ENCODE peak calls at places on chromosomes 4 and X, in five cellular contexts. One of them, this sample, is unnamed. For H3K36me3, the result is how much of the 10 kb centered on the place peaks cover.

GRCh38 chr4:2082627-2083026 is 23.5 kb downstream of the NAT8L start:
- DNase-seq in IMR-90: no peak
- DNase-seq in lower lobe of right lung: no peak
- DNase-seq in Karpas-422: no peak
- DNase-seq in mesenchymal stem cell: no peak
- DNase-seq in this sample: no peak

GRCh38 chr4:133154725-133155124 is 5.6 kb downstream of the PCDH10 start:
- DNase-seq in lower lobe of right lung: no peak
- DNase-seq in mesenchymal stem cell: peak
- DNase-seq in Karpas-422: peak
- DNase-seq in IMR-90: peak
- DNase-seq in this sample: peak

GRCh38 chr4:145618912-145619638 is at the start of gene MMAA:
- DNase-seq in IMR-90: peak
- DNase-seq in lower lobe of right lung: peak
- DNase-seq in Karpas-422: peak
- DNase-seq in mesenchymal stem cell: peak
- DNase-seq in this sample: peak

GRCh38 chr4:165723051-165723805 is 149.8 kb upstream of the TLL1 start:
- DNase-seq in IMR-90: no peak
- DNase-seq in Karpas-422: no peak
- DNase-seq in mesenchymal stem cell: no peak
- DNase-seq in lower lobe of right lung: no peak
- DNase-seq in this sample: no peak

GRCh38 chr4:125704726-125705125 is 390.0 kb downstream of the FAT4 start:
- DNase-seq in Karpas-422: no peak
- DNase-seq in lower lobe of right lung: no peak
- DNase-seq in mesenchymal stem cell: no peak
- DNase-seq in IMR-90: peak
- DNase-seq in this sample: peak

GRCh38 chr4:86595426-86595805 is 1.3 kb downstream of the PTPN13 start:
- DNase-seq in lower lobe of right lung: no peak
- DNase-seq in IMR-90: peak
- DNase-seq in mesenchymal stem cell: peak
- DNase-seq in Karpas-422: no peak
- DNase-seq in this sample: peak

GRCh38 chrX:37871626-37872302 is 24.4 kb upstream of the DYNLT3 start:
- DNase-seq in Karpas-422: no peak
- DNase-seq in IMR-90: peak
- DNase-seq in mesenchymal stem cell: peak
- DNase-seq in lower lobe of right lung: no peak
- DNase-seq in this sample: peak

GRCh38 chrX:21940356-21940829 is at the start of gene SMS:
- DNase-seq in Karpas-422: peak
- DNase-seq in IMR-90: peak
- DNase-seq in lower lobe of right lung: peak
- DNase-seq in mesenchymal stem cell: peak
- DNase-seq in this sample: peak

GRCh38 chr4:42654606-42655005 is 2.3 kb downstream of the ATP8A1 start:
- DNase-seq in lower lobe of right lung: no peak
- DNase-seq in mesenchymal stem cell: peak
- DNase-seq in IMR-90: peak
- DNase-seq in Karpas-422: no peak
- DNase-seq in this sample: no peak

GRCh38 chrX:13396887-13397286 is 77.0 kb upstream of the ATXN3L start:
- DNase-seq in Karpas-422: no peak
- DNase-seq in mesenchymal stem cell: peak
- DNase-seq in lower lobe of right lung: no peak
- DNase-seq in IMR-90: peak
- DNase-seq in this sample: no peak

GRCh38 chr4:156085073-156085472 is 131.4 kb upstream of the CTSO start:
- DNase-seq in IMR-90: no peak
- DNase-seq in Karpas-422: peak
- DNase-seq in lower lobe of right lung: no peak
- DNase-seq in mesenchymal stem cell: no peak
- DNase-seq in this sample: no peak

GRCh38 chr4:165684177-165684870 is 188.7 kb upstream of the TLL1 start:
- DNase-seq in IMR-90: no peak
- DNase-seq in Karpas-422: no peak
- DNase-seq in lower lobe of right lung: no peak
- DNase-seq in mesenchymal stem cell: no peak
- DNase-seq in this sample: no peak

GRCh38 chr4:10157478-10158354 is 41.1 kb upstream of the WDR1 start:
- DNase-seq in mesenchymal stem cell: peak
- DNase-seq in lower lobe of right lung: peak
- DNase-seq in Karpas-422: peak
- DNase-seq in IMR-90: peak
- DNase-seq in this sample: peak

GRCh38 chr4:57426779-57427395 is 316.7 kb upstream of the IGFBP7 start:
- DNase-seq in mesenchymal stem cell: peak
- DNase-seq in lower lobe of right lung: peak
- DNase-seq in Karpas-422: peak
- DNase-seq in IMR-90: peak
- DNase-seq in this sample: peak

GRCh38 chrX:134761788-134762187 is 103.5 kb upstream of the PLAC1 start:
- DNase-seq in Karpas-422: peak
- DNase-seq in IMR-90: no peak
- DNase-seq in lower lobe of right lung: no peak
- DNase-seq in mesenchymal stem cell: no peak
- DNase-seq in this sample: peak

GRCh38 chrX:17380221-17380620 is 5.2 kb downstream of the NHS start:
- DNase-seq in mesenchymal stem cell: no peak
- DNase-seq in Karpas-422: no peak
- DNase-seq in IMR-90: no peak
- DNase-seq in lower lobe of right lung: no peak
- DNase-seq in this sample: no peak

GRCh38 chrX:53283099-53283498 is 1.7 kb upstream of the IQSEC2 start:
- DNase-seq in IMR-90: no peak
- DNase-seq in mesenchymal stem cell: no peak
- DNase-seq in lower lobe of right lung: no peak
- DNase-seq in Karpas-422: no peak
- DNase-seq in this sample: no peak

GRCh38 chr4:16196482-16197393 is 29.5 kb downstream of the TAPT1 start:
- DNase-seq in mesenchymal stem cell: peak
- DNase-seq in Karpas-422: peak
- DNase-seq in IMR-90: peak
- DNase-seq in lower lobe of right lung: no peak
- DNase-seq in this sample: peak

GRCh38 chr4:3307891-3308575 is 15.2 kb downstream of the RGS12 start:
- DNase-seq in Karpas-422: no peak
- DNase-seq in lower lobe of right lung: peak
- DNase-seq in IMR-90: no peak
- DNase-seq in mesenchymal stem cell: no peak
- DNase-seq in this sample: no peak

GRCh38 chr4:159256037-159256436 is 153.2 kb downstream of the RAPGEF2 start:
- DNase-seq in Karpas-422: no peak
- DNase-seq in IMR-90: no peak
- DNase-seq in lower lobe of right lung: no peak
- DNase-seq in mesenchymal stem cell: no peak
- DNase-seq in this sample: no peak

GRCh38 chr4:159250751-159251325 is 148.0 kb downstream of the RAPGEF2 start:
- DNase-seq in Karpas-422: no peak
- DNase-seq in mesenchymal stem cell: no peak
- DNase-seq in lower lobe of right lung: no peak
- DNase-seq in IMR-90: no peak
- DNase-seq in this sample: no peak

GRCh38 chr4:159248383-159249178 is 145.7 kb downstream of the RAPGEF2 start:
- DNase-seq in mesenchymal stem cell: peak
- DNase-seq in IMR-90: peak
- DNase-seq in lower lobe of right lung: no peak
- DNase-seq in Karpas-422: no peak
- DNase-seq in this sample: peak

DNA sequence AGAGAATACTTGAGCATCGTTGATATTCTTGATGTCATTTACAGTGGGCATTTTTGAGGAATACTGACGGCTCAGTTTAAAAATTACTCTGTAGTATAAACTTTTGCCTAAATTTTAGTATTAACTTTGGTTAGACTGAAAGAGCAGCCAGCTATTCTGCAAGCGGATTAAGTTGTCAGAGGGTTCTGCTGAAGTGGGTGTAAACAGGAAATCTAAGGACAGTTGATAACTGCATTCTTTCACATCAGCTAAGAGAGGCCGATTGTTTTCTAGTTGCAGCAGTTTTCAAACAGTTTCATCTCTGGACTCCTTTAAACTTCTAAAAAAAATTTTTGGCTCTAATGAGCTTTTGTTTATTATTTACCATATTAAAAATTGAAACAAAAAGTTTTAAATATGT is 149.6 kb downstream of the RAPGEF2 start:
- DNase-seq in IMR-90: no peak
- DNase-seq in lower lobe of right lung: no peak
- DNase-seq in mesenchymal stem cell: peak
- DNase-seq in Karpas-422: no peak
- DNase-seq in this sample: peak
- H3K27ac ChIP-seq in IMR-90: no peak
- H3K27ac ChIP-seq in lower lobe of right lung: no peak
- H3K27ac ChIP-seq in mesenchymal stem cell: no peak
- H3K27ac ChIP-seq in Karpas-422: no peak
- H3K27ac ChIP-seq in this sample: peak

DNA sequence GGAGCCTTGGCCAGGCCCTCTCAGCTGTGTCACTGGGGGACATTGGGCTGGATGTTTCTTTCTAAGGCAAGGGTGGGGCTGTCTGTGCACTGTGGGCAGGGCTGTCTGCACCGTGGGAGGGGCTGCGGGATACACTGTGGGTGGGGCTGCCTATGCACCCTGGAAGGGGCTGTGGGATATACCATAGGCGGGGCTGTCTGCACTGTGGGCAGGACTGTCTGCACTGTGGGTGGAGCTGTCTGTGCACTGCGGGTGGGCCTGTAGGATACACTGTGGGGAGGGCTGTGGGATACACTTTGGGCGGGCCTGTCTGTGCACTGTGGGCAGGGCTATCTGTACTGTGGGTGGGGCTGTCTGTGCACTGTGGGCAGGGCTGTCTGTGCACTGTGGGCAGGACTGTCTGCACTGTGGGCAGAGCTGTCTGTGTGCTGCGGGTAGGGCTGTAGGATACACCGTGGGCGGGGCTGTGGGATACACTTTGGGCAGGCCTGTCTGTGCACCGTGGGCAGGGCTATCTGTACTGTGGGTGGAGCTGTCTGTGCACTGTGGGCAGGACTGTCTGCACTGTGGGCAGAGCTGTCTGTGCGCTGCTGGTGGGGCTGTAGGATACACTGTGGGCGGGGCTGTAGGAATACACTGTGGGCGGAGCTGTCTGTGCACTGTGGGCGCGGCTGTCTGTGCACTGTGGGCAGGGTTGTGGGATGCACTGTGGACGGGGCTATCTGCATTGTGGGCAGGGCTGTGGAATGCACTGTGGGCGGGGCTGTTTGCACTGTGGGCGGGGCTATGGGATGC is 31.1 kb downstream of the ACOX3 start:
- DNase-seq in IMR-90: no peak
- DNase-seq in lower lobe of right lung: peak
- DNase-seq in Karpas-422: peak
- DNase-seq in mesenchymal stem cell: no peak
- DNase-seq in this sample: peak
- H3K36me3 ChIP-seq in IMR-90: under half
- H3K36me3 ChIP-seq in lower lobe of right lung: half or more
- H3K36me3 ChIP-seq in Karpas-422: under half
- H3K36me3 ChIP-seq in mesenchymal stem cell: half or more
- H3K36me3 ChIP-seq in this sample: under half

DNA sequence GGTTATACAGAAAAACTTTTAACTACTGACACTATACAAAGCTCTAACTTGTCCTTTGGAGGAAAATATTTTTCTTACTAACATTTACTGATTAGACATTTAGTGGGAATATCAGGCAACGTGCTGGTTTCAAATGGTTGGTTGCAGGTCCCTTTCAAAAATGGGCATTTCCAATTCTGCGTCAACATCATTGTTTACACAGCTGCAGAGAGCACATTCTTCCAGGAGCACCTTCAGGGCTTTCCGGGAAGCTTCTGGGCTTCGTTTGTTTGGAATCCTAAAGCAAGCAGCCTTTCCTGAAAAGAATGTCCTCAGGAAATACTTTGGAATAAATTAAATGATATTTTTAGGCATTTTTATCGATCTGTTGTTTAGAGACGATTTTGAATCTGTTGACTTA is 289.7 kb downstream of the TRIML1 start:
- DNase-seq in IMR-90: peak
- DNase-seq in mesenchymal stem cell: peak
- DNase-seq in Karpas-422: no peak
- DNase-seq in lower lobe of right lung: no peak
- DNase-seq in this sample: no peak
- H3K4me3 ChIP-seq in IMR-90: no peak
- H3K4me3 ChIP-seq in mesenchymal stem cell: no peak
- H3K4me3 ChIP-seq in Karpas-422: no peak
- H3K4me3 ChIP-seq in lower lobe of right lung: no peak
- H3K4me3 ChIP-seq in this sample: no peak

DNA sequence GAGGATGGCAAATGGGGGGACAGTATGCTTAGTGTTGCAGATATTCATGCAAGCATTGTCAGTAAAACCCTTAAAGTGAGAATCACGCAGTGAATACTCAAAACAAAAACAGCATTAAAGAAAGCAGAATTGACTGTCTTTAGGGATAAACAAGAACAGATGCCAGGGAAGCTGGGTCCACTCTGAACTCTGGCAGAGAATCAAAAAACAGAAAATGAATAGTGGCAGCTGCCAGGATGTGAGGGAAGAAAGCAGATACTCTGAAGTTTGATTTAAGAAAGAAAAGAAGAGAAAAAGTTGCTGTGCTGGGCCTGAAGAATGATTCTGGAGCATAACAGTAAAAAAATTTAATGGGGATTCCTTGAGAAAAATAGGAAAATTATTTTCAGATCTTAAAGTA is 131.5 kb downstream of the GABRA2 start:
- DNase-seq in lower lobe of right lung: no peak
- DNase-seq in mesenchymal stem cell: no peak
- DNase-seq in IMR-90: no peak
- DNase-seq in Karpas-422: no peak
- DNase-seq in this sample: peak
- H3K27ac ChIP-seq in lower lobe of right lung: no peak
- H3K27ac ChIP-seq in mesenchymal stem cell: no peak
- H3K27ac ChIP-seq in IMR-90: no peak
- H3K27ac ChIP-seq in Karpas-422: no peak
- H3K27ac ChIP-seq in this sample: no peak

GRCh38 chr4:73137121-73137520 is 67.6 kb upstream of the COX18 start:
- DNase-seq in Karpas-422: no peak
- DNase-seq in lower lobe of right lung: no peak
- DNase-seq in IMR-90: no peak
- DNase-seq in mesenchymal stem cell: no peak
- DNase-seq in this sample: no peak
- H3K36me3 ChIP-seq in Karpas-422: half or more
- H3K36me3 ChIP-seq in lower lobe of right lung: half or more
- H3K36me3 ChIP-seq in IMR-90: under half
- H3K36me3 ChIP-seq in mesenchymal stem cell: half or more
- H3K36me3 ChIP-seq in this sample: under half

DNA sequence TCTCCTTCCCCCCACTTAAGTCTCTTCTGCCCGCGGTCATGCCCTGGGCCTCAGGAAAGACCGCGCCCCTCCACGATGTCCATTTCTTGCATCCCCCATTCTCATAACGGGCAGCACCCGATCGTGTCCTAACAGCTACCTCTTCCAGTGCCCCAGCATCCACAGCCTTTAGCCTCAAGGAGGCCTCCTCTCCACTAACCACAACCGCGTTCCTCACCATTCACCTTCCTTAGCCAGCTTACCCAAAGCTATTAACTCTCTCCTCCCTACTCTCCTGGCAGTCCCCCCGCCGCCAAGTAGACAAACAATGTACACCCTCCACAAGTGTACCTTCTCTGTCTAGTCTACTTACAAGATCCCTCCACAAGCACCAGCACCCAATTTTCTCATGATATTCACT is 58.6 kb upstream of the PAGE5 start:
- DNase-seq in Karpas-422: no peak
- DNase-seq in lower lobe of right lung: no peak
- DNase-seq in IMR-90: no peak
- DNase-seq in mesenchymal stem cell: no peak
- DNase-seq in this sample: no peak
- H3K4me3 ChIP-seq in Karpas-422: peak
- H3K4me3 ChIP-seq in lower lobe of right lung: peak
- H3K4me3 ChIP-seq in IMR-90: peak
- H3K4me3 ChIP-seq in mesenchymal stem cell: peak
- H3K4me3 ChIP-seq in this sample: peak